ENCODE peak calls at places on chromosomes 5 and 9, in five cellular contexts. R, H, L, D and E are unnamed samples.

GRCh38 chr5:4700082-4700481 is 440.0 kb upstream of the ADAMTS16 start:
- DNase-seq in D (no peak), H (peak), R (peak), L (no peak), E (peak)

GRCh38 chr5:9742848-9743247 is 112.7 kb upstream of the TAS2R1 start:
- DNase-seq in L (no peak), D (no peak), H (no peak), R (no peak), E (no peak)

GRCh38 chr5:600551-601541 is 11.3 kb upstream of the CEP72 start:
- DNase-seq in R (no peak), H (no peak), D (no peak), L (no peak), E (no peak)

GRCh38 chr5:81830602-81831001 is 79.7 kb upstream of the SSBP2 start:
- DNase-seq in D (no peak), R (no peak), H (no peak), L (no peak), E (no peak)

GRCh38 chr5:111278824-111279504 is 54.8 kb downstream of the CAMK4 start:
- DNase-seq in R (no peak), D (peak), L (peak), H (peak), E (peak)

GRCh38 chr5:128287740-128288139 is 204.2 kb downstream of the SLC12A2 start:
- DNase-seq in D (no peak), L (no peak), R (no peak), H (no peak), E (no peak)

GRCh38 chr9:112041536-112042243 is 133.4 kb downstream of the SUSD1 start:
- DNase-seq in L (peak), D (no peak), R (no peak), H (peak), E (peak)

GRCh38 chr5:21236896-21237830 is 1249.2 kb upstream of the CDH18 start:
- DNase-seq in D (no peak), L (no peak), H (no peak), R (peak), E (peak)

GRCh38 chr5:112228672-112229071 is 190.4 kb downstream of the EPB41L4A start:
- DNase-seq in H (peak), L (no peak), R (peak), D (no peak), E (peak)

GRCh38 chr5:95417971-95418370 is 26.8 kb downstream of the FAM81B start:
- DNase-seq in L (no peak), R (no peak), D (no peak), H (no peak), E (peak)

GRCh38 chr5:59173568-59173967 is 590.7 kb downstream of the RAB3C start:
- DNase-seq in H (no peak), L (no peak), D (no peak), R (no peak), E (no peak)

GRCh38 chr5:980941-981340 is 27.7 kb upstream of the NKD2 start:
- DNase-seq in D (no peak), H (peak), R (no peak), L (no peak), E (peak)

GRCh38 chr5:165903835-165904234 is 2387.6 kb upstream of the WWC1 start:
- DNase-seq in L (no peak), R (no peak), H (no peak), D (no peak), E (no peak)

GRCh38 chr5:963673-964531 is 44.7 kb upstream of the NKD2 start:
- DNase-seq in D (no peak), L (no peak), R (no peak), H (peak), E (no peak)

GRCh38 chr5:100758780-100759179 is 144.3 kb downstream of the ST8SIA4 start:
- DNase-seq in L (no peak), H (no peak), D (no peak), R (no peak), E (no peak)

GRCh38 chr9:106953166-106953565 is 90.2 kb downstream of the ZNF462 start:
- DNase-seq in H (no peak), L (no peak), R (no peak), D (no peak), E (peak)

GRCh38 chr9:101601904-101602765 is 7.4 kb upstream of the PPP3R2 start:
- DNase-seq in D (no peak), H (peak), R (peak), L (peak), E (peak)